ENCODE peak calls at places on chromosomes 6 and 20, in seven cellular contexts. J is skeletal muscle cell; I is T1000; M is activated CD8-positive, alpha-beta memory T cell treated with anti-CD3 and anti-CD28 coated beads, Interleukin-2, amount 10 ng/mL, durations not matched to agents 7 days and 5 days; O is amniotic epithelial cell; N is iris pigment epithelial cell; G is A549. L is an unnamed sample.

GRCh38 chr6:75086236-75086635 is 119.6 kb downstream of the COL12A1 start:
- DNase-seq in O (no peak), J (no peak), G (no peak), M (no peak), N (no peak), I (no peak), L (no peak)

GRCh38 chr20:23078994-23079364 is 7.1 kb downstream of the CD93 start:
- DNase-seq in N (no peak), G (peak; percentile 16), I (no peak), M (no peak), J (no peak), O (no peak), L (no peak)

GRCh38 chr20:24027229-24027628 is 38.6 kb upstream of the GGTLC1 start:
- DNase-seq in G (no peak), J (no peak), I (no peak), O (no peak), M (peak; percentile 93), N (no peak), L (peak; percentile 77)

GRCh38 chr6:4322134-4322845 is 186.9 kb upstream of the ECI2 start:
- DNase-seq in N (no peak), M (no peak), I (no peak), G (no peak), J (no peak), O (no peak), L (no peak)

GRCh38 chr20:4134355-4134834 is 119.0 kb upstream of the RNF24 start:
- DNase-seq in M (no peak), J (no peak), G (peak; percentile 90), I (no peak), O (no peak), N (no peak), L (no peak)

GRCh38 chr6:114049367-114049966 is 78.5 kb upstream of the HDAC2 start:
- DNase-seq in N (no peak), J (no peak), I (no peak), M (no peak), G (no peak), O (peak; percentile 18), L (no peak)

GRCh38 chr20:5796369-5797040 is 46.3 kb downstream of the SHLD1 start:
- DNase-seq in M (no peak), O (no peak), J (no peak), G (no peak), N (no peak), I (no peak), L (no peak)

GRCh38 chr20:57547250-57547649 is 13.7 kb upstream of the PCK1 start:
- DNase-seq in G (peak; percentile 34), M (no peak), I (no peak), O (peak; percentile 40), N (peak; percentile 58), J (no peak), L (no peak)

GRCh38 chr6:14671261-14671681 is 553.7 kb downstream of the CD83 start:
- DNase-seq in O (peak; percentile 96), N (peak; percentile 70), J (peak; percentile 93), M (no peak), G (no peak), I (peak; percentile 13), L (peak; percentile 97)

GRCh38 chr6:15874821-15875220 is 212.0 kb upstream of the DTNBP1 start:
- DNase-seq in O (peak; percentile 71), I (no peak), J (no peak), N (peak; percentile 64), M (no peak), G (no peak), L (peak; percentile 39)

GRCh38 chr20:6008254-6008653 is 45.6 kb downstream of the LRRN4 start:
- DNase-seq in O (peak; percentile 99), I (no peak), M (no peak), J (peak; percentile 90), G (peak; percentile 78), N (peak; percentile 99), L (peak; percentile 97)

GRCh38 chr6:41846666-41847237 is 48.4 kb downstream of the USP49 start:
- DNase-seq in O (peak; percentile 90), J (peak; percentile 79), N (peak; percentile 93), G (peak; percentile 79), M (peak; percentile 71), I (peak; percentile 71), L (peak; percentile 99)

GRCh38 chr6:49233483-49233882 is 229.6 kb downstream of the MMUT start:
- DNase-seq in I (no peak), O (no peak), J (no peak), N (no peak), G (no peak), M (no peak), L (no peak)

GRCh38 chr6:32196682-32197616 is 4.5 kb upstream of the GPSM3 start:
- DNase-seq in O (no peak), I (no peak), G (peak; percentile 35), N (peak; percentile 21), M (no peak), J (no peak), L (peak; percentile 38)

GRCh38 chr6:88211446-88211845 is 45.3 kb upstream of the CNR1 start:
- DNase-seq in I (no peak), N (no peak), M (no peak), J (no peak), O (no peak), G (no peak), L (no peak)

GRCh38 chr6:92024071-92024470 is 1395.3 kb downstream of the EPHA7 start:
- DNase-seq in I (no peak), J (no peak), O (no peak), G (no peak), N (no peak), M (no peak), L (no peak)

GRCh38 chr6:33904050-33904827 is 100.4 kb upstream of the MLN start:
- DNase-seq in N (no peak), O (no peak), J (no peak), I (no peak), G (no peak), M (peak; percentile 99), L (no peak)

GRCh38 chr20:61416546-61416945 is 164.5 kb downstream of the CDH4 start:
- DNase-seq in N (no peak), J (no peak), I (no peak), M (no peak), G (no peak), O (no peak), L (no peak)

GRCh38 chr20:62433655-62434054 is 6.3 kb upstream of the RBBP8NL start:
- DNase-seq in I (no peak), M (no peak), G (no peak), O (no peak), N (no peak), J (no peak), L (no peak)

GRCh38 chr6:43263314-43264178 is 20.3 kb downstream of the TTBK1 start:
- DNase-seq in O (peak; percentile 51), G (peak; percentile 74), N (peak; percentile 60), I (no peak), M (peak; percentile 85), J (peak; percentile 9), L (peak; percentile 75)

GRCh38 chr6:147301070-147301469 is 96.9 kb downstream of the STXBP5 start:
- DNase-seq in G (no peak), J (no peak), O (no peak), N (no peak), M (no peak), I (no peak), L (no peak)

GRCh38 chr6:47788498-47788884 is 6.7 kb downstream of the OPN5 start:
- DNase-seq in I (no peak), M (no peak), O (no peak), N (no peak), G (no peak), J (no peak), L (peak; percentile 2)

GRCh38 chr6:132456700-132457143 is 55.4 kb upstream of the MOXD1 start:
- DNase-seq in O (no peak), G (no peak), I (no peak), N (no peak), M (no peak), J (peak; percentile 11), L (no peak)

GRCh38 chr20:53513168-53513488 is 80.5 kb downstream of the ZNF217 start:
- DNase-seq in G (peak; percentile 31), J (no peak), M (no peak), O (no peak), I (no peak), N (no peak), L (no peak)

GRCh38 chr6:83890520-83890919 is 31.0 kb downstream of the CYB5R4 start:
- DNase-seq in N (no peak), G (no peak), M (no peak), O (no peak), I (no peak), J (no peak), L (no peak)